ENCODE peak calls at places on chromosomes 1 and 21, in six cellular contexts. U, D, T, C, Y and V are unnamed samples.

GRCh38 chr1:12065872-12066271 is 2.8 kb downstream of the TNFRSF8 start:
- DNase-seq in T (no peak), C (no peak), D (no peak), Y (no peak), U (no peak), V (no peak)

GRCh38 chr21:37369307-37369854 is 2.8 kb downstream of the DYRK1A start:
- DNase-seq in T (no peak), C (no peak), U (no peak), Y (no peak), D (no peak), V (no peak)

GRCh38 chr21:41171210-41171609 is 3.2 kb downstream of the BACE2 start:
- DNase-seq in U (no peak), C (peak), D (peak), T (peak), Y (no peak), V (no peak)

GRCh38 chr1:56374026-56374974 is 205.1 kb downstream of the PLPP3 start:
- DNase-seq in C (no peak), Y (peak), D (no peak), T (no peak), U (no peak), V (no peak)

GRCh38 chr1:58886611-58887010 is 102.8 kb upstream of the JUN start:
- DNase-seq in D (no peak), Y (no peak), T (no peak), U (no peak), C (no peak), V (no peak)

GRCh38 chr1:203507836-203508235 is 13.9 kb downstream of the OPTC start:
- DNase-seq in T (no peak), Y (no peak), D (no peak), C (peak), U (no peak), V (no peak)

GRCh38 chr1:116574581-116575291 is 3.9 kb upstream of the CD58 start:
- DNase-seq in Y (peak), D (no peak), T (peak), U (no peak), C (peak), V (no peak)

GRCh38 chr1:119053917-119054316 is 65.8 kb upstream of the TBX15 start:
- DNase-seq in C (no peak), T (no peak), D (no peak), U (no peak), Y (no peak), V (no peak)

DNA sequence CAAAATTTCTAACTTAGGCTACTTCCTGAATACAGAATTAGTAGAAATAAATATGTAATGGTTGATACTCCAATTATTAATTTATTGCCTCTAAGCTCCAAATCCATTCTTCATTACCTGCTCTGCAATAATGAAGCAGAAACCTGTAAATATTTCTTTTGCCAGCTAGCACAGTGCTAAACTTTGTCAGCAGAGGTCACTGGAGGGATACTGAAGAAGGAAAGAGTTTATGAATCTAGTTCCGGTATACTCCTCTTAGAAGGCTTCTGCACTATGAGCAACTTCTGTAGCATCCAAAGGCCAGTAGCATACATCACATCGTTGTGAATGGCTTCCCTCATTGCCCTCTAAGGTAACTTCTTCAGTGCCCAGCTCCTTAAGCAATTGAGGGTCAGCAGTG is 81.0 kb upstream of the LHX8 start:
- DNase-seq in D (no peak), C (no peak), Y (no peak), U (no peak), T (no peak), V (no peak)
- TF ChIP-seq CTCF in D (no peak), C (no peak), Y (no peak), U (no peak), T (no peak), V (peak)

DNA sequence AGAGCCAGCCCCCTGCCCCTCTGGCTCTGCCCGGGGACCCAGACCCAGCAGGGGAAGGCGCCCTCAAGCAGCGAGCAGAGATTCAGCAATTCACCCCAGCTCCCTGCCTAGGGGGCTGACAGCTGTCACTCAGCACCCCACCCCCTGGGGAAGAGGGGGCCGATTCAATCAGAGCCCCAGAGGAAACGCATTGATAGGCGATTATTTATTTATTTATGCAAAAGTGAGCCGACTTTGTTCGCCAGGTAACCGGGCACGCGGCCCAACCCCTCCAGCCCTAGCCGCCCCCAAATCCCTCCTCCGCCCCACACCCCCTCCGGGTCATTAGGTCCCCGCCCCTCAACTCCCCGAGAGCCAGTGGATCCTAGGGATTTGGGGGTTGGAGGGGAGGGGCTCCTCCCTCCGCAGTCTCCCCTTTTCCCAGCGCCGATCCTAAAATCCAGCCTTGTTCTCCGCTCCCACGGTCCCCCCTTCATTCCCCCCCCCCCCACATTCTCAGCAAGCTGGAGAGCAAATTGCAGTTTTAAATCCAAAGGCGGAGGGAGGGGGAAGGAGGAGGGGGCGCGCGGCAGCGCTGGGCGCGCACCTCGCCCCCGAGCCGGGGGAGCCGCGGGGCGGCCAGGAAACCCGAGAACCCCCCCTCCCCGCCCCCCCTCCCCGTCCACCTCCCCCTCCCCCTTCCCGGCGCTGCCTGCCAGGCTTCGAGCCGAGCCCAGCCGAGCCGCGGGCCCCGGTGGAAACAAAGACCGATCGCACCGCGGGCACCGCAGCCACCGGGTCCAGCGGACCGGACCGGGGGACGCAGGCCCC is 1.2 kb downstream of the AHDC1 start:
- DNase-seq in Y (peak), T (peak), U (no peak), C (no peak), D (peak), V (peak)
- H3K4me3 ChIP-seq in Y (peak), T (peak), U (peak), C (peak), D (peak), V (peak)

GRCh38 chr1:18560692-18561091 is 70.0 kb upstream of the PAX7 start:
- DNase-seq in D (peak), U (no peak), C (no peak), Y (no peak), T (no peak), V (no peak)
- TF ChIP-seq CTCF in D (no peak), U (no peak), C (no peak), Y (no peak), T (no peak), V (no peak)

GRCh38 chr1:959730-960039 is 629 bp upstream of the NOC2L start:
- DNase-seq in C (no peak), Y (no peak), T (no peak), U (no peak), D (no peak), V (no peak)
- H3K4me3 ChIP-seq in C (no peak), Y (no peak), T (peak), U (peak), D (peak), V (peak)